ENCODE peak calls at places on chromosomes 4 and X, in seven cellular contexts. O is cardiac muscle cell, L is fibroblast of lung, D is kidney epithelial cell, X is foreskin fibroblast, Q is lower leg skin, C is ascending aorta. K is an unnamed sample.

GRCh38 chrX:65723706-65724105 is 56.3 kb downstream of the MSN start:
- DNase-seq in O (no peak), L (no peak), D (no peak), X (no peak), Q (no peak), C (no peak), K (no peak)

GRCh38 chrX:115344885-115345653 is 55.6 kb downstream of the LUZP4 start:
- DNase-seq in O (peak; percentile 94), L (peak; percentile 96), D (peak; percentile 83), X (peak; percentile 96), Q (peak; percentile 82), C (peak; percentile 53), K (peak; percentile 71)

GRCh38 chrX:150581093-150581775 is 12.8 kb downstream of the MTM1 start:
- DNase-seq in O (no peak), L (peak; percentile 81), D (peak; percentile 21), X (peak; percentile 74), Q (no peak), C (no peak), K (peak; percentile 49)

GRCh38 chr4:70958681-70959080 is 34.8 kb upstream of the DCK start:
- DNase-seq in O (no peak), L (peak; percentile 96), D (no peak), X (peak; percentile 58), Q (no peak), C (no peak), K (peak; percentile 79)

GRCh38 chrX:39205467-39205866 is 404.2 kb downstream of the MID1IP1 start:
- DNase-seq in O (no peak), L (peak; percentile 47), D (no peak), X (no peak), Q (no peak), C (no peak), K (no peak)

GRCh38 chrX:116694046-116694445 is 231.3 kb upstream of the CT83 start:
- DNase-seq in O (no peak), L (no peak), D (no peak), X (no peak), Q (no peak), C (no peak), K (no peak)

GRCh38 chrX:22686138-22686541 is 313.6 kb upstream of the DDX53 start:
- DNase-seq in O (peak; percentile 4), L (peak; percentile 91), D (peak; percentile 66), X (peak; percentile 81), Q (peak; percentile 12), C (no peak), K (no peak)

GRCh38 chrX:130263016-130263415 is 5.7 kb downstream of the ZNF280C start:
- DNase-seq in O (no peak), L (no peak), D (no peak), X (peak; percentile 59), Q (no peak), C (no peak), K (no peak)

GRCh38 chrX:133994576-133994975 is 9.2 kb upstream of the GPC3 start:
- DNase-seq in O (no peak), L (no peak), D (no peak), X (peak; percentile 2), Q (no peak), C (no peak), K (no peak)

GRCh38 chrX:71282514-71283408 is 674 bp upstream of the NONO start:
- DNase-seq in O (no peak), L (peak; percentile 66), D (peak; percentile 51), X (no peak), Q (no peak), C (no peak), K (peak; percentile 9)

GRCh38 chrX:154607370-154607769 is 11.7 kb downstream of the CTAG1B start:
- DNase-seq in O (no peak), L (no peak), D (no peak), X (no peak), Q (no peak), C (no peak), K (no peak)

GRCh38 chr4:155667538-155668511 is 1.2 kb downstream of the GUCY1A1 start:
- DNase-seq in O (peak; percentile 80), L (peak; percentile 39), D (no peak), X (peak; percentile 60), Q (no peak), C (no peak), K (no peak)

GRCh38 chr4:17646693-17647092 is 32.3 kb downstream of the MED28 start:
- DNase-seq in O (no peak), L (no peak), D (no peak), X (no peak), Q (no peak), C (no peak), K (no peak)

GRCh38 chrX:40468033-40468979 is 112.5 kb upstream of the ATP6AP2 start:
- DNase-seq in O (peak; percentile 85), L (peak; percentile 59), D (peak; percentile 5), X (no peak), Q (peak; percentile 21), C (no peak), K (no peak)

GRCh38 chrX:151987108-151987507 is 12.6 kb upstream of the GABRE start:
- DNase-seq in O (no peak), L (no peak), D (no peak), X (no peak), Q (no peak), C (no peak), K (no peak)

GRCh38 chr4:101807351-101807750 is 16.8 kb downstream of the BANK1 start:
- DNase-seq in O (no peak), L (no peak), D (no peak), X (no peak), Q (no peak), C (no peak), K (no peak)

GRCh38 chr4:20203508-20203907 is 48.2 kb upstream of the SLIT2 start:
- DNase-seq in O (no peak), L (peak; percentile 92), D (no peak), X (peak; percentile 96), Q (peak; percentile 39), C (no peak), K (peak; percentile 94)

GRCh38 chr4:85963231-85963630 is 396.6 kb downstream of the MAPK10 start:
- DNase-seq in O (no peak), L (no peak), D (no peak), X (peak; percentile 48), Q (no peak), C (no peak), K (no peak)

GRCh38 chr4:173243917-173244658 is 75.5 kb downstream of the GALNT7 start:
- DNase-seq in O (no peak), L (no peak), D (no peak), X (no peak), Q (no peak), C (no peak), K (no peak)

GRCh38 chr4:76515975-76516853 is 81.2 kb downstream of the SHROOM3 start:
- DNase-seq in O (no peak), L (no peak), D (no peak), X (peak; percentile 12), Q (no peak), C (no peak), K (no peak)

GRCh38 chr4:181291615-181292014 is 951.6 kb upstream of the TENM3 start:
- DNase-seq in O (no peak), L (no peak), D (no peak), X (no peak), Q (no peak), C (no peak), K (no peak)

GRCh38 chrX:147550217-147550616 is 361.5 kb upstream of the FMR1 start:
- DNase-seq in O (peak; percentile 58), L (no peak), D (no peak), X (no peak), Q (no peak), C (no peak), K (no peak)

GRCh38 chr4:147340547-147341225 is 140.2 kb upstream of the EDNRA start:
- DNase-seq in O (no peak), L (peak; percentile 81), D (peak; percentile 54), X (peak; percentile 67), Q (no peak), C (no peak), K (no peak)

DNA sequence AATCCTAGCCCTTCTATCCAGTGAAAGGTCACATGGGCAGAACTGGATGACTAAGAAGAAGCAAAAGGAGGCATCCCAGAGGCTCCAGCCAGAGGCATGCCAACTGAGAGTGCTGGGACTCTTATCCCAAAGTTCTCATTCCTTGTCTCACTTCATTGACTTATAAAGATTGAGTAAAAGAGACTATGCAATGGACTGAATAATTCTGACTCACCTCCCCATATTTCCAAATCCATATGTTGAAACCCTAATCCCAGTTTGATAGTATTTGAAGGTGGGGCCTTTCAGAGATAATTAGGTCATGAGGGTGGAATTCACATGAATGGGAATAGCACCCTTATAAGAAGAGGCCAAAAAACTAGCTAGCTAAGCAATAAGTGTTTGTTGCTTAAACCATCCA is 131.4 kb downstream of the COL25A1 start:
- DNase-seq in O (no peak), L (no peak), D (no peak), X (peak; percentile 64), Q (no peak), C (no peak), K (no peak)
- H3K4me3 ChIP-seq in O (no peak overlapping the region), L (no peak overlapping the region), D (no peak overlapping the region), X (no peak overlapping the region), Q (no peak overlapping the region), C (no peak overlapping the region), K (no peak overlapping the region)

DNA sequence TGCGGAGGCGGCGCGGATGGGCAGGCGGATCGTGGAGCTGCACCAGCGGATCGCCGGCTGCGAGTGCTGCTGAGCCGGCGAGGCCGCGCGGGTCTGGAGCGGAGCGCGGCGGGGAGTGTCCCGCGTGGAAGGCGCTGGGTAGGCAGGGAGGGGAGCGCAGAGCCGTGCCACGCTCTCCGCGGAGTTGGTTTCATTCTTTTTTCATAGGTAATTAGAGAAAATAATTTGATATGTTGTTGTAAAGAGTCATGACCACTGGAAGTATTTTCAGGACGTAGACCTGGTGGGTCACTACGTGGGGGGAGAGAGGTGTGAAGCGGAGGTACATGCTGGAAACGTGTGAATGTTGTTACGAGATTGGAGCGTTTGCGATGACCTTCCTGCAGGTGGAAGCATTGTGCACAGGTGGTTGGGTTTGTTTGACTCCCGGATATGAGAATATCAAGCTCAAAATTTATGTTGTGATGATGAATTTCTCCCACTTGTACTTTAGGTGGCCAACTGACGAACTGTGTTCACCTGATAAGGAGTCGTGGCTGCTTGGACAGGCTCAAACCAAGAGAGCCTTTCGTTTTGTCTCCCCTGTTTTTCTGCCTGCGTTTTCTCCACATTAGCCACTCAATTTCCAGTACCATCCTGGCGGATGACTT is 19.1 kb upstream of the S100P start:
- DNase-seq in O (peak; percentile 24), L (peak; percentile 34), D (no peak), X (peak; percentile 56), Q (no peak), C (no peak), K (no peak)
- TF ChIP-seq CTCF in O (peak; percentile 25), L (no peak), D (peak; percentile 55), X (peak; percentile 31), Q (no peak), C (no peak), K (peak; percentile 35)

GRCh38 chr4:3462790-3463415 is at the start of gene DOK7:
- DNase-seq in O (peak; percentile 77), L (no peak), D (no peak), X (no peak), Q (no peak), C (no peak), K (no peak)
- H3K4me3 ChIP-seq in O (peak within 1 kb of the TSS; percentile 38), L (no peak within 1 kb of the TSS), D (peak within 1 kb of the TSS; percentile 26), X (no peak within 1 kb of the TSS), Q (no peak within 1 kb of the TSS), C (peak within 1 kb of the TSS; percentile 87), K (peak within 1 kb of the TSS; percentile 19)

GRCh38 chrX:29941292-29941691 is 274.1 kb upstream of the MAGEB2 start:
- DNase-seq in O (peak; percentile 33), L (peak; percentile 29), D (no peak), X (no peak), Q (no peak), C (no peak), K (no peak)

GRCh38 chrX:29940750-29941149 is 274.6 kb upstream of the MAGEB2 start:
- DNase-seq in O (no peak), L (no peak), D (no peak), X (no peak), Q (no peak), C (no peak), K (no peak)

GRCh38 chrX:29935455-29935854 is 279.9 kb upstream of the MAGEB2 start:
- DNase-seq in O (no peak), L (no peak), D (no peak), X (no peak), Q (no peak), C (no peak), K (no peak)
- TF ChIP-seq CTCF in O (no peak), L (no peak), D (no peak), X (no peak), Q (no peak), C (no peak), K (no peak)